ENCODE peak calls at places on chromosomes 6 and 20, in seven cellular contexts. M, B, R, O, D, G and J are unnamed samples.

GRCh38 chr6:63640062-63640461 is 4.5 kb downstream of the PHF3 start:
- DNase-seq in M (no peak), B (no peak), R (no peak), O (no peak), D (no peak), G (no peak), J (no peak)

GRCh38 chr20:52493177-52493711 is 301.7 kb upstream of the ZFP64 start:
- DNase-seq in M (no peak), B (no peak), R (no peak), O (no peak), D (no peak), G (no peak), J (no peak)

GRCh38 chr6:42616716-42617115 is 52.9 kb downstream of the UBR2 start:
- DNase-seq in M (no peak), B (no peak), R (no peak), O (no peak), D (no peak), G (no peak), J (no peak)

GRCh38 chr6:49933526-49933925 is 30.4 kb downstream of the DEFB114 start:
- DNase-seq in M (no peak), B (no peak), R (no peak), O (no peak), D (no peak), G (no peak), J (no peak)

GRCh38 chr6:166167801-166168615 is at the start of gene TBXT:
- DNase-seq in M (peak; percentile 21), B (peak; percentile 51), R (no peak), O (peak; percentile 91), D (no peak), G (no peak), J (no peak)

GRCh38 chr6:41191569-41191968 is 9.4 kb downstream of the TREML2 start:
- DNase-seq in M (peak; percentile 8), B (no peak), R (no peak), O (peak; percentile 85), D (peak; percentile 51), G (peak; percentile 12), J (peak; percentile 48)

GRCh38 chr6:117531346-117531745 is 48.9 kb downstream of the DCBLD1 start:
- DNase-seq in M (no peak), B (no peak), R (no peak), O (no peak), D (no peak), G (no peak), J (no peak)

GRCh38 chr6:151196571-151196970 is 43.2 kb upstream of the AKAP12 start:
- DNase-seq in M (no peak), B (no peak), R (no peak), O (no peak), D (no peak), G (no peak), J (no peak)

GRCh38 chr6:170450946-170451761 is 102.0 kb downstream of the PSMB1 start:
- DNase-seq in M (no peak), B (no peak), R (no peak), O (no peak), D (no peak), G (no peak), J (no peak)

GRCh38 chr6:72825265-72825918 is 203.5 kb downstream of the KCNQ5 start:
- DNase-seq in M (no peak), B (peak; percentile 1), R (no peak), O (no peak), D (no peak), G (no peak), J (no peak)

GRCh38 chr6:39951198-39951597 is 16.9 kb upstream of the MOCS1 start:
- DNase-seq in M (no peak), B (no peak), R (no peak), O (no peak), D (no peak), G (no peak), J (no peak)

GRCh38 chr20:62197801-62198200 is 15.0 kb downstream of the MTG2 start:
- DNase-seq in M (no peak), B (no peak), R (no peak), O (no peak), D (no peak), G (no peak), J (no peak)

GRCh38 chr6:52562915-52563314 is 13.9 kb downstream of the TRAM2 start:
- DNase-seq in M (no peak), B (no peak), R (no peak), O (no peak), D (no peak), G (no peak), J (no peak)

GRCh38 chr20:43849496-43850197 is 65.0 kb upstream of the TOX2 start:
- DNase-seq in M (peak; percentile 51), B (no peak), R (no peak), O (no peak), D (no peak), G (no peak), J (no peak)

GRCh38 chr20:52083627-52084232 is 107.8 kb downstream of the ZFP64 start:
- DNase-seq in M (peak; percentile 63), B (no peak), R (peak; percentile 32), O (peak; percentile 91), D (peak; percentile 59), G (peak; percentile 54), J (peak; percentile 80)

GRCh38 chr6:130708338-130708737 is 118.9 kb upstream of the SMLR1 start:
- DNase-seq in M (no peak), B (no peak), R (no peak), O (no peak), D (no peak), G (no peak), J (no peak)

GRCh38 chr6:160163912-160164311 is 42.3 kb downstream of the SLC22A1 start:
- DNase-seq in M (no peak), B (no peak), R (no peak), O (no peak), D (no peak), G (no peak), J (no peak)
- TF ChIP-seq REST in M (no peak), B (no peak), R (no peak), O (no peak), D (no peak), G (no peak), J (no peak)

DNA sequence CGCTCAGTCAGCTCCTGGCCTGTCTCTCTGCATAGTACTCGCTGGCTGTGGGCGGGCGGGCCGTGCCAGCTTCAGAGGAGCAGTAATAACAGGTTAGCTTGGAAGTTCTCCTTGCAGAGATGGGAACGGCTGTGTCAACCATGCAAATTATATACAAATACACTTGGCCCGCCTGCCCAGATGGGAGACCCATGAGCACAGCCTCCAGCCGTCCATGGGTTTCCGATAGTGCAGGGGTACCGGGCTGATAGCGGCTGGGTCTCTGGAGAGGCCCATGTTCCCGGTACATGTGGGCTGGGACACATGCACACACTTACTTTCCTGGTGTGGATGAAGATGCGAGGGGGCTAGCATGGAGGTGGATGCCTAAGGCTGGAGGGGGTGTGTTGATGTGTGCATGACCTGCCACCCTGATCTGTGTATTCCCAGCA is 12.8 kb upstream of the ZNF831 start:
- DNase-seq in M (no peak), B (no peak), R (no peak), O (no peak), D (no peak), G (no peak), J (no peak)
- TF ChIP-seq REST in M (no peak), B (no peak), R (no peak), O (no peak), D (no peak), G (no peak), J (no peak)

GRCh38 chr6:109237082-109237985 is 142.0 kb downstream of the CEP57L1 start:
- DNase-seq in M (no peak), B (no peak), R (no peak), O (no peak), D (peak; percentile 42), G (no peak), J (no peak)
- TF ChIP-seq REST in M (no peak), B (no peak), R (no peak), O (no peak), D (no peak), G (no peak), J (no peak)

GRCh38 chr6:10411915-10412164 is 3.0 kb downstream of the TFAP2A start:
- DNase-seq in M (no peak), B (no peak), R (no peak), O (no peak), D (no peak), G (no peak), J (no peak)

GRCh38 chr6:10409766-10410209 is 5.1 kb downstream of the TFAP2A start:
- DNase-seq in M (no peak), B (no peak), R (no peak), O (peak; percentile 65), D (no peak), G (no peak), J (no peak)

GRCh38 chr6:10409160-10409765 is 5.6 kb downstream of the TFAP2A start:
- DNase-seq in M (no peak), B (no peak), R (no peak), O (no peak), D (no peak), G (no peak), J (no peak)

GRCh38 chr6:10411131-10411914 is 3.6 kb downstream of the TFAP2A start:
- DNase-seq in M (no peak), B (no peak), R (no peak), O (peak; percentile 68), D (no peak), G (no peak), J (no peak)

GRCh38 chr6:10410214-10410873 is 4.5 kb downstream of the TFAP2A start:
- DNase-seq in M (no peak), B (no peak), R (no peak), O (peak; percentile 39), D (no peak), G (no peak), J (no peak)
- TF ChIP-seq REST in M (no peak), B (no peak), R (no peak), O (no peak), D (no peak), G (no peak), J (no peak)